ENCODE peak calls at places on chromosomes 7 and 10, in nine cellular contexts. One of them, this sample, is unnamed.

GRCh38 chr10:34186740-34187139 is 628.4 kb downstream of the PARD3 start:
- DNase-seq in activated CD4-positive, CD25-positive, alpha-beta regulatory T cell: no peak
- DNase-seq in ovary: no peak
- DNase-seq in T-helper 2 cell: no peak
- DNase-seq in stimulated activated CD4-positive, alpha-beta T cell treated with anti-CD3 and anti-CD28 coated beads, TNF-alpha, amount 100 ng/mL, for 1 hour: no peak
- DNase-seq in AG08396: no peak
- DNase-seq in naive thymus-derived CD8-positive, alpha-beta T cell: no peak
- DNase-seq in M059J: no peak
- DNase-seq in stimulated activated CD8-positive, alpha-beta memory T cell treated with anti-CD3 and anti-CD28 coated beads, Interleukin-15, amount 100 ng/mL, for 24 hours: no peak
- DNase-seq in this sample: no peak

GRCh38 chr7:44077681-44078091 is 4.6 kb downstream of the POLM start:
- DNase-seq in activated CD4-positive, CD25-positive, alpha-beta regulatory T cell: no peak
- DNase-seq in ovary: peak
- DNase-seq in T-helper 2 cell: no peak
- DNase-seq in stimulated activated CD4-positive, alpha-beta T cell treated with anti-CD3 and anti-CD28 coated beads, TNF-alpha, amount 100 ng/mL, for 1 hour: no peak
- DNase-seq in AG08396: no peak
- DNase-seq in naive thymus-derived CD8-positive, alpha-beta T cell: no peak
- DNase-seq in M059J: no peak
- DNase-seq in stimulated activated CD8-positive, alpha-beta memory T cell treated with anti-CD3 and anti-CD28 coated beads, Interleukin-15, amount 100 ng/mL, for 24 hours: no peak
- DNase-seq in this sample: no peak

GRCh38 chr7:114086491-114086905 is 167.7 kb upstream of the PPP1R3A start:
- DNase-seq in activated CD4-positive, CD25-positive, alpha-beta regulatory T cell: no peak
- DNase-seq in ovary: no peak
- DNase-seq in T-helper 2 cell: no peak
- DNase-seq in stimulated activated CD4-positive, alpha-beta T cell treated with anti-CD3 and anti-CD28 coated beads, TNF-alpha, amount 100 ng/mL, for 1 hour: no peak
- DNase-seq in AG08396: peak
- DNase-seq in naive thymus-derived CD8-positive, alpha-beta T cell: no peak
- DNase-seq in M059J: no peak
- DNase-seq in stimulated activated CD8-positive, alpha-beta memory T cell treated with anti-CD3 and anti-CD28 coated beads, Interleukin-15, amount 100 ng/mL, for 24 hours: no peak
- DNase-seq in this sample: no peak

GRCh38 chr10:69352569-69353264 is 64.0 kb downstream of the TACR2 start:
- DNase-seq in activated CD4-positive, CD25-positive, alpha-beta regulatory T cell: no peak
- DNase-seq in ovary: no peak
- DNase-seq in T-helper 2 cell: no peak
- DNase-seq in stimulated activated CD4-positive, alpha-beta T cell treated with anti-CD3 and anti-CD28 coated beads, TNF-alpha, amount 100 ng/mL, for 1 hour: no peak
- DNase-seq in AG08396: no peak
- DNase-seq in naive thymus-derived CD8-positive, alpha-beta T cell: no peak
- DNase-seq in M059J: peak
- DNase-seq in stimulated activated CD8-positive, alpha-beta memory T cell treated with anti-CD3 and anti-CD28 coated beads, Interleukin-15, amount 100 ng/mL, for 24 hours: no peak
- DNase-seq in this sample: no peak

GRCh38 chr10:89745903-89746302 is 44.5 kb downstream of the KIF20B start:
- DNase-seq in activated CD4-positive, CD25-positive, alpha-beta regulatory T cell: no peak
- DNase-seq in ovary: no peak
- DNase-seq in T-helper 2 cell: no peak
- DNase-seq in stimulated activated CD4-positive, alpha-beta T cell treated with anti-CD3 and anti-CD28 coated beads, TNF-alpha, amount 100 ng/mL, for 1 hour: no peak
- DNase-seq in AG08396: no peak
- DNase-seq in naive thymus-derived CD8-positive, alpha-beta T cell: no peak
- DNase-seq in M059J: no peak
- DNase-seq in stimulated activated CD8-positive, alpha-beta memory T cell treated with anti-CD3 and anti-CD28 coated beads, Interleukin-15, amount 100 ng/mL, for 24 hours: no peak
- DNase-seq in this sample: no peak

GRCh38 chr7:124761164-124761715 is 4.4 kb downstream of the GPR37 start:
- DNase-seq in activated CD4-positive, CD25-positive, alpha-beta regulatory T cell: no peak
- DNase-seq in ovary: no peak
- DNase-seq in T-helper 2 cell: no peak
- DNase-seq in stimulated activated CD4-positive, alpha-beta T cell treated with anti-CD3 and anti-CD28 coated beads, TNF-alpha, amount 100 ng/mL, for 1 hour: no peak
- DNase-seq in AG08396: no peak
- DNase-seq in naive thymus-derived CD8-positive, alpha-beta T cell: no peak
- DNase-seq in M059J: no peak
- DNase-seq in stimulated activated CD8-positive, alpha-beta memory T cell treated with anti-CD3 and anti-CD28 coated beads, Interleukin-15, amount 100 ng/mL, for 24 hours: no peak
- DNase-seq in this sample: no peak

GRCh38 chr10:91366687-91367086 is 43.5 kb upstream of the HECTD2 start:
- DNase-seq in activated CD4-positive, CD25-positive, alpha-beta regulatory T cell: no peak
- DNase-seq in ovary: no peak
- DNase-seq in T-helper 2 cell: no peak
- DNase-seq in stimulated activated CD4-positive, alpha-beta T cell treated with anti-CD3 and anti-CD28 coated beads, TNF-alpha, amount 100 ng/mL, for 1 hour: no peak
- DNase-seq in AG08396: no peak
- DNase-seq in naive thymus-derived CD8-positive, alpha-beta T cell: no peak
- DNase-seq in M059J: no peak
- DNase-seq in stimulated activated CD8-positive, alpha-beta memory T cell treated with anti-CD3 and anti-CD28 coated beads, Interleukin-15, amount 100 ng/mL, for 24 hours: no peak
- DNase-seq in this sample: no peak

GRCh38 chr10:33039167-33039566 is 81.1 kb upstream of the ITGB1 start:
- DNase-seq in activated CD4-positive, CD25-positive, alpha-beta regulatory T cell: no peak
- DNase-seq in ovary: no peak
- DNase-seq in T-helper 2 cell: no peak
- DNase-seq in stimulated activated CD4-positive, alpha-beta T cell treated with anti-CD3 and anti-CD28 coated beads, TNF-alpha, amount 100 ng/mL, for 1 hour: no peak
- DNase-seq in AG08396: no peak
- DNase-seq in naive thymus-derived CD8-positive, alpha-beta T cell: no peak
- DNase-seq in M059J: no peak
- DNase-seq in stimulated activated CD8-positive, alpha-beta memory T cell treated with anti-CD3 and anti-CD28 coated beads, Interleukin-15, amount 100 ng/mL, for 24 hours: no peak
- DNase-seq in this sample: no peak

GRCh38 chr10:70191161-70191770 is 21.0 kb upstream of the SAR1A start:
- DNase-seq in activated CD4-positive, CD25-positive, alpha-beta regulatory T cell: no peak
- DNase-seq in ovary: no peak
- DNase-seq in T-helper 2 cell: no peak
- DNase-seq in stimulated activated CD4-positive, alpha-beta T cell treated with anti-CD3 and anti-CD28 coated beads, TNF-alpha, amount 100 ng/mL, for 1 hour: no peak
- DNase-seq in AG08396: no peak
- DNase-seq in naive thymus-derived CD8-positive, alpha-beta T cell: no peak
- DNase-seq in M059J: peak
- DNase-seq in stimulated activated CD8-positive, alpha-beta memory T cell treated with anti-CD3 and anti-CD28 coated beads, Interleukin-15, amount 100 ng/mL, for 24 hours: no peak
- DNase-seq in this sample: no peak

GRCh38 chr10:99975942-99976809 is 33.6 kb downstream of the DNMBP start:
- DNase-seq in activated CD4-positive, CD25-positive, alpha-beta regulatory T cell: no peak
- DNase-seq in ovary: no peak
- DNase-seq in T-helper 2 cell: no peak
- DNase-seq in stimulated activated CD4-positive, alpha-beta T cell treated with anti-CD3 and anti-CD28 coated beads, TNF-alpha, amount 100 ng/mL, for 1 hour: no peak
- DNase-seq in AG08396: peak
- DNase-seq in naive thymus-derived CD8-positive, alpha-beta T cell: no peak
- DNase-seq in M059J: peak
- DNase-seq in stimulated activated CD8-positive, alpha-beta memory T cell treated with anti-CD3 and anti-CD28 coated beads, Interleukin-15, amount 100 ng/mL, for 24 hours: no peak
- DNase-seq in this sample: peak

GRCh38 chr10:89283988-89284475 is 17.8 kb upstream of the IFIT2 start:
- DNase-seq in activated CD4-positive, CD25-positive, alpha-beta regulatory T cell: no peak
- DNase-seq in ovary: peak
- DNase-seq in T-helper 2 cell: no peak
- DNase-seq in stimulated activated CD4-positive, alpha-beta T cell treated with anti-CD3 and anti-CD28 coated beads, TNF-alpha, amount 100 ng/mL, for 1 hour: no peak
- DNase-seq in AG08396: peak
- DNase-seq in naive thymus-derived CD8-positive, alpha-beta T cell: no peak
- DNase-seq in M059J: peak
- DNase-seq in stimulated activated CD8-positive, alpha-beta memory T cell treated with anti-CD3 and anti-CD28 coated beads, Interleukin-15, amount 100 ng/mL, for 24 hours: no peak
- DNase-seq in this sample: peak

GRCh38 chr7:130492519-130493274 is 812 bp downstream of the MEST start:
- DNase-seq in activated CD4-positive, CD25-positive, alpha-beta regulatory T cell: no peak
- DNase-seq in ovary: no peak
- DNase-seq in T-helper 2 cell: no peak
- DNase-seq in stimulated activated CD4-positive, alpha-beta T cell treated with anti-CD3 and anti-CD28 coated beads, TNF-alpha, amount 100 ng/mL, for 1 hour: no peak
- DNase-seq in AG08396: no peak
- DNase-seq in naive thymus-derived CD8-positive, alpha-beta T cell: no peak
- DNase-seq in M059J: peak
- DNase-seq in stimulated activated CD8-positive, alpha-beta memory T cell treated with anti-CD3 and anti-CD28 coated beads, Interleukin-15, amount 100 ng/mL, for 24 hours: no peak
- DNase-seq in this sample: peak

GRCh38 chr7:138289864-138290263 is 170.2 kb upstream of the TRIM24 start:
- DNase-seq in activated CD4-positive, CD25-positive, alpha-beta regulatory T cell: no peak
- DNase-seq in ovary: no peak
- DNase-seq in T-helper 2 cell: no peak
- DNase-seq in stimulated activated CD4-positive, alpha-beta T cell treated with anti-CD3 and anti-CD28 coated beads, TNF-alpha, amount 100 ng/mL, for 1 hour: no peak
- DNase-seq in AG08396: no peak
- DNase-seq in naive thymus-derived CD8-positive, alpha-beta T cell: no peak
- DNase-seq in M059J: no peak
- DNase-seq in stimulated activated CD8-positive, alpha-beta memory T cell treated with anti-CD3 and anti-CD28 coated beads, Interleukin-15, amount 100 ng/mL, for 24 hours: no peak
- DNase-seq in this sample: no peak

GRCh38 chr7:112982441-112983063 is 104.1 kb downstream of the GPR85 start:
- DNase-seq in activated CD4-positive, CD25-positive, alpha-beta regulatory T cell: no peak
- DNase-seq in ovary: no peak
- DNase-seq in T-helper 2 cell: no peak
- DNase-seq in stimulated activated CD4-positive, alpha-beta T cell treated with anti-CD3 and anti-CD28 coated beads, TNF-alpha, amount 100 ng/mL, for 1 hour: no peak
- DNase-seq in AG08396: no peak
- DNase-seq in naive thymus-derived CD8-positive, alpha-beta T cell: no peak
- DNase-seq in M059J: no peak
- DNase-seq in stimulated activated CD8-positive, alpha-beta memory T cell treated with anti-CD3 and anti-CD28 coated beads, Interleukin-15, amount 100 ng/mL, for 24 hours: no peak
- DNase-seq in this sample: no peak

GRCh38 chr7:43585521-43585920 is 2.6 kb downstream of the STK17A start:
- DNase-seq in activated CD4-positive, CD25-positive, alpha-beta regulatory T cell: no peak
- DNase-seq in ovary: no peak
- DNase-seq in T-helper 2 cell: no peak
- DNase-seq in stimulated activated CD4-positive, alpha-beta T cell treated with anti-CD3 and anti-CD28 coated beads, TNF-alpha, amount 100 ng/mL, for 1 hour: no peak
- DNase-seq in AG08396: peak
- DNase-seq in naive thymus-derived CD8-positive, alpha-beta T cell: no peak
- DNase-seq in M059J: no peak
- DNase-seq in stimulated activated CD8-positive, alpha-beta memory T cell treated with anti-CD3 and anti-CD28 coated beads, Interleukin-15, amount 100 ng/mL, for 24 hours: no peak
- DNase-seq in this sample: no peak

GRCh38 chr7:137439829-137440433 is 96.4 kb upstream of the PTN start:
- DNase-seq in activated CD4-positive, CD25-positive, alpha-beta regulatory T cell: no peak
- DNase-seq in ovary: no peak
- DNase-seq in T-helper 2 cell: no peak
- DNase-seq in stimulated activated CD4-positive, alpha-beta T cell treated with anti-CD3 and anti-CD28 coated beads, TNF-alpha, amount 100 ng/mL, for 1 hour: no peak
- DNase-seq in AG08396: no peak
- DNase-seq in naive thymus-derived CD8-positive, alpha-beta T cell: no peak
- DNase-seq in M059J: no peak
- DNase-seq in stimulated activated CD8-positive, alpha-beta memory T cell treated with anti-CD3 and anti-CD28 coated beads, Interleukin-15, amount 100 ng/mL, for 24 hours: no peak
- DNase-seq in this sample: no peak

GRCh38 chr10:80407836-80408197 is 534 bp upstream of the PRXL2A start:
- DNase-seq in activated CD4-positive, CD25-positive, alpha-beta regulatory T cell: no peak
- DNase-seq in ovary: peak
- DNase-seq in T-helper 2 cell: no peak
- DNase-seq in stimulated activated CD4-positive, alpha-beta T cell treated with anti-CD3 and anti-CD28 coated beads, TNF-alpha, amount 100 ng/mL, for 1 hour: no peak
- DNase-seq in AG08396: no peak
- DNase-seq in naive thymus-derived CD8-positive, alpha-beta T cell: peak
- DNase-seq in M059J: peak
- DNase-seq in stimulated activated CD8-positive, alpha-beta memory T cell treated with anti-CD3 and anti-CD28 coated beads, Interleukin-15, amount 100 ng/mL, for 24 hours: no peak
- DNase-seq in this sample: peak

GRCh38 chr10:13924020-13924725 is 337.4 kb downstream of the PRPF18 start:
- DNase-seq in activated CD4-positive, CD25-positive, alpha-beta regulatory T cell: no peak
- DNase-seq in ovary: no peak
- DNase-seq in T-helper 2 cell: no peak
- DNase-seq in stimulated activated CD4-positive, alpha-beta T cell treated with anti-CD3 and anti-CD28 coated beads, TNF-alpha, amount 100 ng/mL, for 1 hour: no peak
- DNase-seq in AG08396: peak
- DNase-seq in naive thymus-derived CD8-positive, alpha-beta T cell: no peak
- DNase-seq in M059J: peak
- DNase-seq in stimulated activated CD8-positive, alpha-beta memory T cell treated with anti-CD3 and anti-CD28 coated beads, Interleukin-15, amount 100 ng/mL, for 24 hours: no peak
- DNase-seq in this sample: peak

GRCh38 chr7:11427686-11428273 is 404.2 kb downstream of the THSD7A start:
- DNase-seq in activated CD4-positive, CD25-positive, alpha-beta regulatory T cell: no peak
- DNase-seq in ovary: no peak
- DNase-seq in T-helper 2 cell: no peak
- DNase-seq in stimulated activated CD4-positive, alpha-beta T cell treated with anti-CD3 and anti-CD28 coated beads, TNF-alpha, amount 100 ng/mL, for 1 hour: no peak
- DNase-seq in AG08396: peak
- DNase-seq in naive thymus-derived CD8-positive, alpha-beta T cell: no peak
- DNase-seq in M059J: peak
- DNase-seq in stimulated activated CD8-positive, alpha-beta memory T cell treated with anti-CD3 and anti-CD28 coated beads, Interleukin-15, amount 100 ng/mL, for 24 hours: no peak
- DNase-seq in this sample: no peak

GRCh38 chr10:78335691-78336401 is 302.2 kb downstream of the RPS24 start:
- DNase-seq in activated CD4-positive, CD25-positive, alpha-beta regulatory T cell: no peak
- DNase-seq in ovary: peak
- DNase-seq in T-helper 2 cell: no peak
- DNase-seq in stimulated activated CD4-positive, alpha-beta T cell treated with anti-CD3 and anti-CD28 coated beads, TNF-alpha, amount 100 ng/mL, for 1 hour: no peak
- DNase-seq in AG08396: peak
- DNase-seq in naive thymus-derived CD8-positive, alpha-beta T cell: no peak
- DNase-seq in M059J: peak
- DNase-seq in stimulated activated CD8-positive, alpha-beta memory T cell treated with anti-CD3 and anti-CD28 coated beads, Interleukin-15, amount 100 ng/mL, for 24 hours: no peak
- DNase-seq in this sample: peak

GRCh38 chr10:20714518-20714917 is 182.6 kb downstream of the NEBL start:
- DNase-seq in activated CD4-positive, CD25-positive, alpha-beta regulatory T cell: no peak
- DNase-seq in ovary: no peak
- DNase-seq in T-helper 2 cell: no peak
- DNase-seq in stimulated activated CD4-positive, alpha-beta T cell treated with anti-CD3 and anti-CD28 coated beads, TNF-alpha, amount 100 ng/mL, for 1 hour: no peak
- DNase-seq in AG08396: no peak
- DNase-seq in naive thymus-derived CD8-positive, alpha-beta T cell: no peak
- DNase-seq in M059J: peak
- DNase-seq in stimulated activated CD8-positive, alpha-beta memory T cell treated with anti-CD3 and anti-CD28 coated beads, Interleukin-15, amount 100 ng/mL, for 24 hours: no peak
- DNase-seq in this sample: no peak

GRCh38 chr10:4472190-4472904 is 353.7 kb upstream of the AKR1E2 start:
- DNase-seq in activated CD4-positive, CD25-positive, alpha-beta regulatory T cell: no peak
- DNase-seq in ovary: no peak
- DNase-seq in T-helper 2 cell: no peak
- DNase-seq in stimulated activated CD4-positive, alpha-beta T cell treated with anti-CD3 and anti-CD28 coated beads, TNF-alpha, amount 100 ng/mL, for 1 hour: no peak
- DNase-seq in AG08396: no peak
- DNase-seq in naive thymus-derived CD8-positive, alpha-beta T cell: no peak
- DNase-seq in M059J: no peak
- DNase-seq in stimulated activated CD8-positive, alpha-beta memory T cell treated with anti-CD3 and anti-CD28 coated beads, Interleukin-15, amount 100 ng/mL, for 24 hours: no peak
- DNase-seq in this sample: no peak

This sample was measured in SJSA1.